ENCODE peak calls at places on chromosomes 12 and 14, in seven cellular contexts. W, U, L, H, E, F and B are unnamed samples. For H3K27me3 and H3K9me3, the result is how much of the 10 kb centered on the place peaks cover.

GRCh38 chr12:122423258-122424165 is 1.0 kb upstream of the CLIP1 start:
- DNase-seq in W (peak), U (peak), L (no peak), H (no peak), E (no peak), F (peak), B (no peak)

GRCh38 chr14:35369701-35370191 is 34.8 kb downstream of the NFKBIA start:
- DNase-seq in W (no peak), U (no peak), L (no peak), H (no peak), E (no peak), F (no peak), B (no peak)

GRCh38 chr14:72892103-72892878 is 1.6 kb downstream of the DPF3 start:
- DNase-seq in W (peak), U (peak), L (no peak), H (no peak), E (no peak), F (no peak), B (no peak)

GRCh38 chr12:572532-572899 is 90.7 kb downstream of the NINJ2 start:
- DNase-seq in W (no peak), U (no peak), L (no peak), H (peak), E (no peak), F (no peak), B (no peak)

GRCh38 chr12:118714051-118714460 is 267.3 kb upstream of the SRRM4 start:
- DNase-seq in W (peak), U (no peak), L (no peak), H (no peak), E (no peak), F (no peak), B (no peak)

GRCh38 chr14:91313154-91313850 is 68.8 kb upstream of the GPR68 start:
- DNase-seq in W (no peak), U (no peak), L (no peak), H (no peak), E (no peak), F (no peak), B (no peak)

GRCh38 chr14:90421001-90421580 is 24.3 kb downstream of the CALM1 start:
- DNase-seq in W (no peak), U (no peak), L (no peak), H (no peak), E (no peak), F (no peak), B (no peak)

GRCh38 chr12:96398422-96399080 is 1.7 kb downstream of the CDK17 start:
- DNase-seq in W (peak), U (no peak), L (no peak), H (no peak), E (no peak), F (no peak), B (no peak)

GRCh38 chr14:67004521-67004920 is 184.7 kb upstream of the GARIN2 start:
- DNase-seq in W (no peak), U (no peak), L (no peak), H (no peak), E (no peak), F (no peak), B (no peak)

GRCh38 chr12:50400638-50401382 is at the start of gene LARP4:
- DNase-seq in W (peak), U (peak), L (peak), H (peak), E (peak), F (peak), B (peak)

GRCh38 chr14:94805726-94806288 is 35.9 kb upstream of the GSC start:
- DNase-seq in W (no peak), U (no peak), L (no peak), H (no peak), E (peak), F (peak), B (no peak)

GRCh38 chr12:99605-100004 is 33.0 kb downstream of the IQSEC3 start:
- DNase-seq in W (no peak), U (no peak), L (no peak), H (no peak), E (no peak), F (no peak), B (no peak)

GRCh38 chr12:67434653-67435375 is 165.7 kb downstream of the CAND1 start:
- DNase-seq in W (no peak), U (no peak), L (no peak), H (no peak), E (peak), F (no peak), B (peak)

GRCh38 chr12:108304633-108305032 is 34.5 kb downstream of the CMKLR1 start:
- DNase-seq in W (no peak), U (no peak), L (no peak), H (no peak), E (no peak), F (no peak), B (no peak)

GRCh38 chr14:61603736-61604135 is 91.6 kb upstream of the HIF1A start:
- DNase-seq in W (peak), U (no peak), L (no peak), H (no peak), E (no peak), F (no peak), B (no peak)

GRCh38 chr12:78086553-78087362 is 256.1 kb downstream of the NAV3 start:
- DNase-seq in W (no peak), U (no peak), L (no peak), H (no peak), E (no peak), F (no peak), B (no peak)

GRCh38 chr12:49951411-49952105 is 1.0 kb downstream of the AQP2 start:
- DNase-seq in W (peak), U (no peak), L (no peak), H (no peak), E (no peak), F (peak), B (no peak)

GRCh38 chr12:4763549-4763948 is 43.3 kb downstream of the GALNT8 start:
- DNase-seq in W (no peak), U (no peak), L (no peak), H (no peak), E (no peak), F (no peak), B (no peak)

GRCh38 chr14:83071888-83072501 is 1538.3 kb upstream of the SEL1L start:
- DNase-seq in W (peak), U (no peak), L (no peak), H (no peak), E (no peak), F (no peak), B (no peak)

GRCh38 chr12:91009319-91009950 is 4.7 kb upstream of the EPYC start:
- DNase-seq in W (no peak), U (no peak), L (no peak), H (no peak), E (no peak), F (no peak), B (no peak)

GRCh38 chr12:132788375-132789098 is 26.9 kb upstream of the ANKLE2 start:
- DNase-seq in W (no peak), U (no peak), L (no peak), H (no peak), E (no peak), F (no peak), B (no peak)

GRCh38 chr14:77099425-77100167 is 1.5 kb downstream of the CIPC start:
- DNase-seq in W (no peak), U (no peak), L (no peak), H (no peak), E (no peak), F (no peak), B (no peak)

DNA sequence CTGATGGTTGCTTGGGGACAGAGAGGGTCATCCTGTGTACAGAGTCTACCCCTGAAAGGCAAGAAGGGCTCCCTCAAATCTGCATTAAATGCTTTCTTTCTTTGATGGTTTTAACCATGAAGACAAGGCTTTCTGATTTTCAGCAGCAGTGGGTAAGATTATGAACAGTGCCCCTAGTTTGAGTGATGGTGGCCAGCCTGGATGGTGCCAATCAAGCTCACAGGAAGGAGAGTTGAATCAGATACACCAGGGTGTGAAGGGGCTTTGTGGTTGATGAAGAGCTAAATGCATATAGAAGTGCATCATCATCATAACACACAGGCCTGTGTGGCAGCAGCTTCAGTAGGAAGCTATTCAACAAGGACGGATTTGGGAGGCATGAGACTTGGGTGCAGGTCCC is 5.7 kb downstream of the KRT85 start:
- DNase-seq in W (no peak), U (no peak), L (no peak), H (no peak), E (peak), F (no peak), B (no peak)
- H3K27me3 ChIP-seq in W (under half), U (under half), L (under half), H (under half), E (under half), F (under half), B (under half)

DNA sequence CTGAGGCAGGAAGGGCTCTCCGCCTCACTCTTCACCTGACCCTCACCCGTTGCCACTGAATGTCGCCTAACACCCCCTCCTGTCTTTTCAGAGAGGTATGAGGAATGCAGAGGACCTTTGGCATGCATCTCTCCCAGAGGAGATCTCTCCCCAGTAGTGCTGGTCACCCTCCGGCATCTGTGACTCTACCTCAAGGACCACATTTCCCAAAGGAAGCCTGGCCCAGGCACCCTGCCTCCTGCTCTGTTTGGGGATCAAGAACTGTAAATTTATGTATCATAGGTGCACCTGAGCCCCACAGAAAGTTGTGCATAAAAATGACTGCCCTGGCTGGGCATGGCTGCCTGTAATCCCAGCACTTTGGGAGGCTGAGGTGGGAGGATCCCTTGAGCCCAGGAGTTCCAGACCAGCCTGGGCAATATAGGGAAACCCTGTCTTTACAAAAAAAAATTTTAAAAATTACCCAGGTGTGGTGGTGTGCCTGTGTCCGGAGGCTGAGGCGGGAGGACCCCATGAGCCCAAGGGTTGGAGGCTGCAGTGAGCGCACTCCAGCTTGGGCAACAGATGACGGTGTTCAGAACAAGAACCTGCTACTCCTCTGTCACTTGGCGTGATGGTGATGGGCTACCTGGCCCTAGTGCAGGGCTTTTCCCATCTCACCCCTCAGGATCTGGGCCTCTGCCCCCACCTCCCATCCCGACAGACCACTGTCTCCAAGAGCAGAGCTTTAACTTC is 13.7 kb downstream of the TNFRSF1A start:
- DNase-seq in W (no peak), U (no peak), L (no peak), H (no peak), E (no peak), F (no peak), B (no peak)
- H3K9me3 ChIP-seq in W (under half), U (under half), L (under half), H (under half), E (under half), F (under half), B (under half)

GRCh38 chr14:39768579-39768978 is 336.3 kb upstream of the FBXO33 start:
- DNase-seq in W (no peak), U (no peak), L (no peak), H (no peak), E (no peak), F (no peak), B (no peak)
- H3K27me3 ChIP-seq in W (under half), U (under half), L (under half), H (under half), E (under half), F (under half), B (under half)

DNA sequence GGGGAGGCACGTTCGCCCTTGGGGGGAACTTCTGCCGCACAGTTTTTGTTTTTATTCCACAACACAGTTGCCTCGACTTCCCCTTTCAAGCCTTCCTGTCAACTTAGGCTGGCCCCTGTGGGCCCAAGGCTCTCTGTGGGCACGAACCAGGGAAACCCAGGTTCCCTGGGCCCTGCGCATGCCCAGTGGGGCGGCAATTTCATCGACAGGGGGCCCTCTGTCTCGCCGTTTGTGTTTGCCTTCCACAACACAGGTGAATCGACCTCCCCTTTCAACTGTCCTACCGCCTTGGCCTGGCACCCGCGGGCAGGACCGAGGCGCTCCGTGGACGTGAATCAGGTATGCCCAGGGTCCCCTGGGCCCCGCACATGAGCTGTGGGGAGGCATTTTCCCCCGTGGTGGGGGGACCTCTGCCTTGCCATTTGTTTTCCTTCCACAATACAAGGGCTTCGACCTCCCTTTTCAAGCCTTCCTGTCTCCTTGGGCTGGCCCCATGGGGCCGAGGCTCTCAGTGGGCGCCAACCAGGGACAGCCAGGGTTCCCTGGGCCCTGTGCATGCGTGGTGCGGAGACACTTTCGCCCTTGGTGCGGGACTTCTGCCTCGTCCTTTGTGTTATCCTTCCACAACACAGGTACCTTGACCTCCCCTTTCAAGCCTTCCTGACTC is 354.0 kb downstream of the ALG10 start:
- DNase-seq in W (no peak), U (no peak), L (no peak), H (no peak), E (no peak), F (no peak), B (no peak)
- H3K9me3 ChIP-seq in W (under half), U (under half), L (under half), H (half or more), E (half or more), F (under half), B (under half)

GRCh38 chr12:26134540-26134939 is 9.7 kb upstream of the BHLHE41 start:
- DNase-seq in W (peak), U (no peak), L (no peak), H (no peak), E (no peak), F (no peak), B (no peak)

GRCh38 chr12:26127404-26127803 is 2.6 kb upstream of the BHLHE41 start:
- DNase-seq in W (no peak), U (no peak), L (no peak), H (no peak), E (no peak), F (no peak), B (no peak)

GRCh38 chr12:26128180-26128579 is 3.3 kb upstream of the BHLHE41 start:
- DNase-seq in W (no peak), U (no peak), L (no peak), H (no peak), E (no peak), F (no peak), B (no peak)

GRCh38 chr12:26133508-26133907 is 8.7 kb upstream of the BHLHE41 start:
- DNase-seq in W (no peak), U (no peak), L (no peak), H (no peak), E (no peak), F (no peak), B (no peak)

DNA sequence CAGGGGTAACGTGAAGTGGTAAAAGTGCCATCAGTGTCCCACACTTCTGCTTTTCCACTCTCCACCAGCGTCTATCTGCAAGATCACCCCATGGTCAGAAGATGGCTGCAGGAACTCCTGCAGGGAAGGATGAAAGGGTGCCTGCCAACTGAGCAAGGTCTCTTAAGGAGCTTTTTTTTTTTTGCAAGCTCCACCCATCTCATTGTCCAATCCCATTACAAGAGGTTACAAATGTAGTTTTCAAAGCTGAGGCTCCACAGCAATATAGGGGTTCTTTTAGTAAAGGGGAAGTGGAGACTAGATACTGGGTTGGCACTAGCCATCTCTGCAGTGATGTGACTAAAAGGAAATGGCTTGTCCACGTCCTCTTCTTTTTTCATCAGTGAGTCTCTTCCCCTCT is 5.9 kb upstream of the BHLHE41 start:
- DNase-seq in W (peak), U (no peak), L (no peak), H (no peak), E (no peak), F (no peak), B (no peak)
- H3K27me3 ChIP-seq in W (under half), U (under half), L (under half), H (under half), E (under half), F (half or more), B (under half)

GRCh38 chr12:34299802-34300193 is 277.5 kb downstream of the ALG10 start:
- DNase-seq in W (no peak), U (peak), L (no peak), H (no peak), E (no peak), F (no peak), B (no peak)

GRCh38 chr12:34300376-34301250 is 278.3 kb downstream of the ALG10 start:
- DNase-seq in W (no peak), U (no peak), L (no peak), H (no peak), E (no peak), F (no peak), B (no peak)

GRCh38 chr12:34297790-34298164 is 275.5 kb downstream of the ALG10 start:
- DNase-seq in W (no peak), U (peak), L (no peak), H (no peak), E (no peak), F (no peak), B (no peak)

GRCh38 chr12:34298176-34298970 is 276.1 kb downstream of the ALG10 start:
- DNase-seq in W (no peak), U (peak), L (no peak), H (no peak), E (no peak), F (no peak), B (no peak)

GRCh38 chr12:34298971-34299801 is 276.9 kb downstream of the ALG10 start:
- DNase-seq in W (no peak), U (peak), L (no peak), H (no peak), E (no peak), F (no peak), B (no peak)
- H3K9me3 ChIP-seq in W (under half), U (under half), L (under half), H (half or more), E (under half), F (under half), B (under half)

DNA sequence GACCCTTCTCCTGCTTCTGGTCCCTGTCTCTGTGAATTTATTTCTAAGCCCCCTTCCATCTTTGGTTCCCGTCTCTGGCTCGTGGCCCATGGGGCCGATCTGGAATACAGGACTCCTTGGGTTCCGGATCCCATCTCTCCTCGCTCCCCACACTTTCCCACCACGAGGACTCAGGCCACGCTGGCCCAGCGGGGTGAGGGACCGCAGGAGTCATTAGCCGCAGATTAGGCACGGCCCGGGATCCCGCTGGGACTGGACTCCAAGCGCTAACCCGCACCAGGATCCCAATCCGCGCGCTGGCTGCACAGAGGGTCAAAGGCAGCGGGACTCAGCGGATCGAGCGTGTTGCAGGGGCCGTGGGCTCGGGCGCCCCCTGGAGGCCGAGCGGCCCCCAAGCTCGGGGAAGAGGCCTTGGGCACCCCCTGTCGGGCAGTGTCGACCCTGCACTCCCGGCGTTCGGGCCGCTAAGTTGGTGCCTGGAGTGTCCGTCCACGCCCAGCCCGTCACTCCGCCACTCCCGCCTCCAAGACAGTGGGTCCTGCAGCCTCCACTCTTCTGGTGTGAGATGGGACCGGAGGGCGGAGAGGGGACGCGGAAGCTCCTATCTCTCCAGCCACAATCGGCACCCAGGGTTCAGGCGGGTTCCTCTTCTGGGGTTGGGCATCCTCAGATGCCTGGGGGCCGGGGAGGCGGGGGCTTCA is 9.5 kb downstream of the SHMT2 start:
- DNase-seq in W (peak), U (peak), L (peak), H (peak), E (peak), F (peak), B (peak)
- H3K27me3 ChIP-seq in W (under half), U (under half), L (under half), H (half or more), E (half or more), F (half or more), B (under half)

DNA sequence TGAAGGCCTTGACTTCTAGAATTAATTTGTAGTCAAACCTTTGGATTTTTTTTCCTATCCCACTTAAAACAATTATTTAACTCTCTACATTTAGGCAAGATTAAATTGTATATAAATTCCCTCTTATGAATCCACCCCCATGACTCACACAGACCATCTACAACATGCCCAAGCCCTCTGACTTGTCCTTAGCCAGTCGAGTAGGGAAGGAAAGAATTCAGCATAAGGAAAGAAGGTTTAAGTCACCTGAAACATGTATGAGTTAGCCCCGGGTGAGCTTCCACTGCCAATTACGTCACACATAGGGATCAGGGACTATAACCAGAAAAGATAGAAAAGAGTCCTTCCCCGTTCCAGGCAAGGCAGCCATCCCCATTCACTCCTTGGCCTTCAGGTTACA is 14.9 kb upstream of the RESF1 start:
- DNase-seq in W (no peak), U (no peak), L (no peak), H (no peak), E (no peak), F (no peak), B (no peak)
- H3K9me3 ChIP-seq in W (under half), U (under half), L (under half), H (under half), E (under half), F (under half), B (under half)

GRCh38 chr12:113973109-113973904 is 7.2 kb upstream of the RBM19 start:
- DNase-seq in W (no peak), U (no peak), L (no peak), H (no peak), E (no peak), F (no peak), B (no peak)
- H3K27me3 ChIP-seq in W (under half), U (under half), L (under half), H (under half), E (under half), F (half or more), B (under half)